ENCODE peak calls at places on chromosomes 1 and 21, in five cellular contexts. L is esophagus mucosa; U is activated CD8-positive, alpha-beta T cell treated with anti-CD3 and anti-CD28 coated beads for 36 hours; I is memory B cell; G is T-helper 17 cell. H is an unnamed sample.

GRCh38 chr21:46048926-46049889 is 48.7 kb upstream of the COL6A2 start:
- ATAC-seq in L (no peak), I (no peak), U (no peak), G (no peak), H (no peak)

GRCh38 chr1:75136921-75137641 is 2.9 kb downstream of the LHX8 start:
- ATAC-seq in U (no peak), L (no peak), I (no peak), G (no peak), H (no peak)

GRCh38 chr1:210815641-210816040 is 318.3 kb downstream of the KCNH1 start:
- ATAC-seq in I (no peak), G (no peak), U (no peak), L (no peak), H (no peak)

GRCh38 chr1:4801192-4801924 is 146.9 kb downstream of the AJAP1 start:
- ATAC-seq in G (no peak), L (no peak), U (no peak), I (no peak), H (no peak)

GRCh38 chr1:25095635-25096200 is 136.6 kb downstream of the SYF2 start:
- ATAC-seq in G (peak), L (no peak), U (peak), I (no peak), H (no peak)

GRCh38 chr1:81920245-81920740 is 119.6 kb downstream of the ADGRL2 start:
- ATAC-seq in L (no peak), U (no peak), I (no peak), G (no peak), H (peak)

GRCh38 chr1:180401999-180402398 is 100.4 kb downstream of the ACBD6 start:
- ATAC-seq in U (no peak), L (no peak), I (no peak), G (no peak), H (no peak)

GRCh38 chr1:169941982-169942830 is 48.5 kb upstream of the SCYL3 start:
- ATAC-seq in L (no peak), I (no peak), U (no peak), G (no peak), H (peak)